ENCODE peak calls at places on chromosomes 6 and 20, in six cellular contexts. N is activated T-helper 1 cell treated with anti-CD3 and anti-CD28 coated beads, Interleukin-2, amount 50 U/mL, for 16 hours; J is T-helper 1 cell; S is iris pigment epithelial cell; Q is activated naive CD4-positive, alpha-beta T cell treated with anti-CD3 and anti-CD28 coated beads, Interleukin-2, amount 50 U/mL, for 16 hours; H is CD4-positive, alpha-beta memory T cell. L is an unnamed sample.

GRCh38 chr20:884983-885952 is 30.9 kb downstream of the ANGPT4 start:
- DNase-seq in Q (no peak), J (no peak), N (no peak), H (no peak), S (peak), L (peak)

GRCh38 chr20:35135867-35136586 is 11.1 kb downstream of the EDEM2 start:
- DNase-seq in Q (no peak), J (no peak), S (peak), N (no peak), H (no peak), L (no peak)

GRCh38 chr6:41161851-41162552 is 914 bp downstream of the TREM2 start:
- DNase-seq in Q (no peak), S (no peak), N (no peak), J (no peak), H (no peak), L (no peak)

GRCh38 chr6:139373154-139373927 is 1.1 kb downstream of the CITED2 start:
- DNase-seq in Q (peak), J (peak), N (peak), S (peak), H (peak), L (no peak)

GRCh38 chr20:48738399-48739304 is 89.1 kb downstream of the PREX1 start:
- DNase-seq in J (no peak), H (peak), Q (peak), S (no peak), N (peak), L (no peak)

GRCh38 chr6:100663219-100663863 is 198.6 kb upstream of the SIM1 start:
- DNase-seq in H (no peak), J (no peak), N (no peak), S (peak), Q (no peak), L (no peak)

GRCh38 chr20:49132995-49133451 is 55.1 kb downstream of the STAU1 start:
- DNase-seq in Q (no peak), H (peak), J (no peak), S (peak), N (no peak), L (peak)

GRCh38 chr20:38930242-38930569 is 4.0 kb downstream of the FAM83D start:
- DNase-seq in S (no peak), J (no peak), N (no peak), H (no peak), Q (no peak), L (no peak)

L was measured in NT2/D1.